ENCODE peak calls at places on chromosomes 7 and 10, in six cellular contexts. U is CD4-positive, alpha-beta T cell; Z is left ventricle myocardium inferior; B is WTC11; W is Caco-2; O is kidney epithelial cell. V is an unnamed sample.

GRCh38 chr7:50781371-50781770 is 1.3 kb downstream of the GRB10 start:
- DNase-seq in U (no peak), O (no peak), B (no peak), Z (no peak), W (no peak), V (no peak)

GRCh38 chr10:79488870-79489269 is 23.5 kb upstream of the EIF5AL1 start:
- DNase-seq in B (no peak), Z (no peak), U (no peak), O (no peak), W (no peak), V (no peak)

GRCh38 chr10:31381766-31382316 is 62.8 kb downstream of the ZEB1 start:
- DNase-seq in U (no peak), O (no peak), B (no peak), W (no peak), Z (no peak), V (no peak)

GRCh38 chr10:59323036-59323459 is 39.3 kb downstream of the FAM13C start:
- DNase-seq in W (no peak), U (no peak), Z (no peak), O (no peak), B (no peak), V (no peak)

GRCh38 chr7:72493850-72494661 is 81.9 kb upstream of the CALN1 start:
- DNase-seq in U (peak), B (peak), O (no peak), Z (peak), W (peak), V (peak)

GRCh38 chr7:7265676-7266075 is 83.3 kb downstream of the C1GALT1 start:
- DNase-seq in W (no peak), Z (no peak), O (no peak), B (no peak), U (no peak), V (no peak)

GRCh38 chr10:55629792-55630490 is 731.1 kb downstream of the ZWINT start:
- DNase-seq in B (peak), Z (no peak), U (no peak), W (no peak), O (no peak), V (no peak)

GRCh38 chr10:127906548-127907377 is at the start of gene PTPRE:
- DNase-seq in Z (peak), O (no peak), W (peak), U (peak), B (peak), V (no peak)

GRCh38 chr10:72693599-72693915 is 1.6 kb downstream of the MCU start:
- DNase-seq in O (no peak), U (no peak), B (no peak), W (no peak), Z (no peak), V (no peak)

GRCh38 chr7:151416135-151416740 is 6.4 kb upstream of the WDR86 start:
- DNase-seq in U (no peak), W (no peak), B (peak), Z (no peak), O (no peak), V (no peak)

GRCh38 chr10:60473557-60473956 is 83.9 kb upstream of the ANK3 start:
- DNase-seq in Z (no peak), B (no peak), U (no peak), O (no peak), W (no peak), V (no peak)

GRCh38 chr7:17402628-17403278 is 104.3 kb downstream of the AHR start:
- DNase-seq in O (no peak), Z (no peak), W (no peak), B (no peak), U (no peak), V (no peak)

GRCh38 chr7:40572810-40573470 is 438.1 kb downstream of the SUGCT start:
- DNase-seq in O (no peak), Z (no peak), W (no peak), U (no peak), B (no peak), V (no peak)

GRCh38 chr7:1533569-1534329 is 3.2 kb downstream of the MAFK start:
- DNase-seq in O (peak), U (no peak), W (no peak), B (no peak), Z (peak), V (no peak)

GRCh38 chr7:30359957-30360356 is 75.6 kb downstream of the ZNRF2 start:
- DNase-seq in U (no peak), B (no peak), Z (no peak), O (no peak), W (no peak), V (no peak)

GRCh38 chr10:91709394-91709798 is 76.5 kb upstream of the PPP1R3C start:
- DNase-seq in O (peak), Z (no peak), W (no peak), U (no peak), B (no peak), V (no peak)

GRCh38 chr7:103988468-103989199 is 824 bp downstream of the RELN start:
- DNase-seq in O (no peak), Z (no peak), W (no peak), B (peak), U (no peak), V (no peak)

GRCh38 chr10:25047902-25048301 is 31.5 kb downstream of the THNSL1 start:
- DNase-seq in Z (no peak), O (no peak), B (no peak), U (no peak), W (no peak), V (no peak)

GRCh38 chr7:33873981-33874750 is 31.2 kb upstream of the BMPER start:
- DNase-seq in U (no peak), O (no peak), B (no peak), Z (no peak), W (no peak), V (no peak)

GRCh38 chr10:46270086-46270811 is 16.5 kb upstream of the ANTXRL start:
- DNase-seq in Z (no peak), B (no peak), U (no peak), W (no peak), O (no peak), V (no peak)

GRCh38 chr7:128963327-128963757 is 25.6 kb downstream of the IRF5 start:
- DNase-seq in U (no peak), O (peak), W (no peak), B (no peak), Z (no peak), V (no peak)

GRCh38 chr7:98619450-98620321 is 2.6 kb downstream of the NPTX2 start:
- DNase-seq in B (peak), W (no peak), U (no peak), Z (peak), O (no peak), V (no peak)

GRCh38 chr7:31853380-31853779 is 166.4 kb downstream of the PPP1R17 start:
- DNase-seq in Z (no peak), U (no peak), B (no peak), O (no peak), W (no peak), V (no peak)

GRCh38 chr10:78703581-78703980 is 365.2 kb upstream of the ZMIZ1 start:
- DNase-seq in U (no peak), Z (no peak), B (no peak), W (no peak), O (no peak), V (no peak)

GRCh38 chr10:127635882-127636281 is 86.8 kb downstream of the NPS start:
- DNase-seq in U (no peak), O (no peak), Z (no peak), W (no peak), B (no peak), V (no peak)

GRCh38 chr10:4543943-4544540 is 282.0 kb upstream of the AKR1E2 start:
- DNase-seq in Z (no peak), W (no peak), O (no peak), U (no peak), B (no peak), V (no peak)

GRCh38 chr10:11636761-11637166 is 25.3 kb upstream of the USP6NL start:
- DNase-seq in O (no peak), W (no peak), B (no peak), U (no peak), Z (no peak), V (no peak)

GRCh38 chr7:20358106-20358505 is 27.4 kb downstream of the ITGB8 start:
- DNase-seq in Z (no peak), W (no peak), O (no peak), U (no peak), B (no peak), V (no peak)

GRCh38 chr10:132612571-132613504 is 75.3 kb downstream of the INPP5A start:
- DNase-seq in O (no peak), B (peak), U (no peak), Z (no peak), W (no peak), V (no peak)

GRCh38 chr10:123367181-123367580 is 213.0 kb downstream of the BUB3 start:
- DNase-seq in O (no peak), B (no peak), W (no peak), U (no peak), Z (no peak), V (no peak)

GRCh38 chr7:150745086-150745485 is 7.9 kb downstream of the GIMAP5 start:
- DNase-seq in U (no peak), W (no peak), B (no peak), O (no peak), Z (no peak), V (no peak)

DNA sequence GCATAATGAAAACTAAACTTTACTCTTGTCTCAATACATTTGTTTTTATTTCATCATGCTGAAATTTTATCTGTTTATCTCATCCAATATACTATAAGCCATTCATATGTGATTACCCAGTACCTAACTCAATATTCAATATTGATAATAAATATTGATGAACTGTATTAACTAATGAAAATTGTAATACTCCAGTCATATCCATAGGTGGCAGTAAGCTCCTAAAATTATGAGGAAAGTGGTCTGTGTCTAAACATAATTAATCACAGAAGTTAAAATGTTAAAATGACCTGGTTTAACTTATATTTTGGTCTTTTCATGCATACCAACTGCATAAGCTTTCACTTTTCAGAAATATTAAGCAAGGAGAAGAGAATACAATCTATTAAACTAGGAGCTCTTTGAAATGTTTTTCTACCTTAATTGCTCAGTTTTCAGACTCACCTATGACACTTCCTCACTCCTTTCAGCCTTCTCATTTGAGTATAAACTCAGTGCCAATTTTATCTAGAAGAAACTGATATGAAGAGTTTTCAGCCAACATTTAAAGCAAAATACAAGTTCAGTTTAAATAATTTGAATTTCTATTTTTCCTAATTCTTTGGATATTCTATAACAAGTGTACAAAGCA is 30.5 kb upstream of the VWDE start:
- DNase-seq in U (no peak), W (no peak), B (no peak), Z (no peak), O (no peak), V (no peak)
- TF ChIP-seq CTCF in U (peak), W (peak), B (peak), Z (peak), O (peak), V (no peak)

DNA sequence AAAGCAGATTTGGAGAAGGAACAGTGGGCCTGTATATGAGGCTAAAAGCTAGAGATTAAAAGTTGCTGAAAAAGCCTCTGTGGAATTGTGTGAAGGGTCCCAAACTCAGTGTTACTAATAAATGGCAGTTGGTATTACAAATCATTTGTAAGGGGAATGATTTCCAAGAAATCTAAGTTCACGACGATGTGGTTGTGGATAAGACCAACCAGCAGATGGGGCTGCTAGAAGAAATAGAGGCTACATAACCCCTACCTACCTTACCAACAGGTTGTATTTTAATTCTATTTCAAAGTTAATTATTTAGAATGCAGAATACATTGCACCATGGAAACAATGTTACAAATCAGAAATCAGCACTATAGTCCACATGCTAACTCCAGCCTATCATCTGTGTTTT is 377.1 kb downstream of the HPSE2 start:
- DNase-seq in B (peak), O (no peak), U (no peak), W (no peak), Z (no peak), V (no peak)
- TF ChIP-seq CTCF in B (no peak), O (no peak), U (no peak), W (peak), Z (no peak), V (no peak)

GRCh38 chr10:105872665-105873064 is 1231.6 kb downstream of the SORCS3 start:
- DNase-seq in O (no peak), U (no peak), Z (no peak), W (no peak), B (no peak), V (no peak)

GRCh38 chr10:105879396-105879795 is 1238.3 kb downstream of the SORCS3 start:
- DNase-seq in U (no peak), Z (no peak), W (no peak), B (no peak), O (no peak), V (no peak)

DNA sequence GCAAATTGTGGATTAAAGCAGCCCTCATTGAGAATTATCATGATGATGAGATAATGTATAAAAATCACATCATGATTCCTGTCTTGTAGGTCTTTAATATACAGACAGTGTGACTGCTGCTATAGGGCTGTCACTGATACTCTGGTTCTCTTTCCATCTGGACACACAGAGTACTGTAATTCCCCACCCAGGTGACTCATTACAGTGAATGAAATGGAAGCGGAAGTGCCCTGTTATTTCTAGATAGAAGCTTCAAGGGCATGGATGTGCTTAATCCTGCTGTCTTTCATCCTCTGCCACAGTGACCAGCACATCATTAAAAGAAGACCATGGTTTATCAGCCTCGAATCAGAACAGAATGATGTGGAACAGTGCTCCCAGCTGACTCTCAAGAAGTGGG is 1234.0 kb downstream of the SORCS3 start:
- DNase-seq in Z (no peak), W (no peak), U (no peak), B (no peak), O (no peak), V (no peak)
- TF ChIP-seq CTCF in Z (no peak), W (no peak), U (no peak), B (no peak), O (no peak), V (no peak)

DNA sequence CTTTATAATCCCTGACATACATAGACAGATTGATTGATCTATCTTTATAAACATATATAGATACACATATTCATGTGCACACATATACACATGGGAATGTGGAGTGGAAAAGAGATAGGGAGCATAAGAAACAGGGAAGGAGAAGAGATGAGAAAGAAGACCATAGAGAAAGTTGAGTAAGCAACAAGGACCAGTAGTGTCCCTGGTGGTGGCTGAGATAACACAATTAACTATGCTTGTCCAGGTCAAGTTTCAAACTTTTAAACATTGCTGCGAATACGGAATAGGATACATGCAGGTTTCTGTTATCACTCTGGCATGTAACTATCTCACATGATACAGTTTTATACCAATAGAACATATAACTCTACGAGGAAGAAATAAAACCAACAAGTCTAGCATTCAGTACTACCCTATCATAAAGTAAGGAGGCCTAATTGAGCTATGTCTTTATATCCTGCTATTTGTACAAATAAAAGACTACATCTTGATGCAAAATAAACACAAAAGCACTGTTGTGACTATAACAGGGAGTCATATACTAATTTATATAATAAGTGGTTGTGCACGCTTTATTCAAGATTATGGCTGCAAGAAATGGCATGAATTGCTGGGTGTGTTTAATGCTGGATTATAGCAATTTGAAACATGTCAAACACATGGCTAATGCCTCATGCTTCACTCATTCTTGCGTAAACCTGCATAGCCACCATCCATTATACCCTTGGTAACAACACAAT is 8.0 kb downstream of the FOXP2 start:
- DNase-seq in Z (no peak), W (no peak), O (no peak), U (no peak), B (no peak), V (no peak)
- TF ChIP-seq CTCF in Z (no peak), W (no peak), O (peak), U (no peak), B (peak), V (no peak)

V was measured in omental fat pad.